ENCODE peak calls at places on chromosomes 3 and 15, in ten cellular contexts. One of them, this sample, is unnamed.

GRCh38 chr3:129992781-129993180 is 18.3 kb downstream of the TRH start:
- DNase-seq in hepatocyte: peak
- DNase-seq in ovary: no peak
- DNase-seq in endothelial cell: peak
- DNase-seq in cardiac muscle cell: peak
- DNase-seq in thoracic aorta: no peak
- DNase-seq in HCT116: no peak
- DNase-seq in endodermal cell: peak
- DNase-seq in activated B cell treated with CpG ODN at 0.5 μM for 24 hours: no peak
- DNase-seq in keratinocyte: no peak
- DNase-seq in this sample: peak

GRCh38 chr3:187929115-187929828 is 184.0 kb upstream of the BCL6 start:
- DNase-seq in endothelial cell: no peak
- DNase-seq in hepatocyte: no peak
- DNase-seq in keratinocyte: no peak
- DNase-seq in thoracic aorta: no peak
- DNase-seq in activated B cell treated with CpG ODN at 0.5 μM for 24 hours: no peak
- DNase-seq in endodermal cell: no peak
- DNase-seq in HCT116: no peak
- DNase-seq in cardiac muscle cell: no peak
- DNase-seq in ovary: no peak
- DNase-seq in this sample: no peak

GRCh38 chr3:50483374-50483773 is 20.1 kb downstream of the CACNA2D2 start:
- DNase-seq in endothelial cell: no peak
- DNase-seq in endodermal cell: no peak
- DNase-seq in activated B cell treated with CpG ODN at 0.5 μM for 24 hours: no peak
- DNase-seq in cardiac muscle cell: no peak
- DNase-seq in HCT116: no peak
- DNase-seq in keratinocyte: no peak
- DNase-seq in ovary: no peak
- DNase-seq in hepatocyte: no peak
- DNase-seq in thoracic aorta: no peak
- DNase-seq in this sample: no peak

GRCh38 chr3:30184102-30184810 is 422.1 kb upstream of the TGFBR2 start:
- DNase-seq in endothelial cell: no peak
- DNase-seq in activated B cell treated with CpG ODN at 0.5 μM for 24 hours: no peak
- DNase-seq in hepatocyte: no peak
- DNase-seq in endodermal cell: no peak
- DNase-seq in thoracic aorta: no peak
- DNase-seq in HCT116: no peak
- DNase-seq in ovary: no peak
- DNase-seq in keratinocyte: no peak
- DNase-seq in cardiac muscle cell: no peak
- DNase-seq in this sample: no peak

GRCh38 chr3:27729325-27729724 is 7.2 kb upstream of the EOMES start:
- DNase-seq in activated B cell treated with CpG ODN at 0.5 μM for 24 hours: no peak
- DNase-seq in endodermal cell: peak
- DNase-seq in thoracic aorta: no peak
- DNase-seq in keratinocyte: no peak
- DNase-seq in endothelial cell: no peak
- DNase-seq in HCT116: no peak
- DNase-seq in cardiac muscle cell: no peak
- DNase-seq in ovary: no peak
- DNase-seq in hepatocyte: no peak
- DNase-seq in this sample: no peak

GRCh38 chr15:36877294-36877693 is 223.1 kb downstream of the MEIS2 start:
- DNase-seq in ovary: no peak
- DNase-seq in hepatocyte: no peak
- DNase-seq in cardiac muscle cell: no peak
- DNase-seq in endodermal cell: peak
- DNase-seq in thoracic aorta: no peak
- DNase-seq in endothelial cell: no peak
- DNase-seq in activated B cell treated with CpG ODN at 0.5 μM for 24 hours: no peak
- DNase-seq in HCT116: no peak
- DNase-seq in keratinocyte: no peak
- DNase-seq in this sample: no peak

GRCh38 chr15:65028338-65028737 is 1.1 kb downstream of the MTFMT start:
- DNase-seq in thoracic aorta: no peak
- DNase-seq in endothelial cell: no peak
- DNase-seq in activated B cell treated with CpG ODN at 0.5 μM for 24 hours: no peak
- DNase-seq in keratinocyte: no peak
- DNase-seq in HCT116: no peak
- DNase-seq in ovary: no peak
- DNase-seq in endodermal cell: no peak
- DNase-seq in cardiac muscle cell: no peak
- DNase-seq in hepatocyte: no peak
- DNase-seq in this sample: no peak

GRCh38 chr3:101513419-101513986 is 491 bp upstream of the SENP7 start:
- DNase-seq in hepatocyte: no peak
- DNase-seq in keratinocyte: no peak
- DNase-seq in endodermal cell: no peak
- DNase-seq in activated B cell treated with CpG ODN at 0.5 μM for 24 hours: no peak
- DNase-seq in HCT116: no peak
- DNase-seq in thoracic aorta: no peak
- DNase-seq in cardiac muscle cell: no peak
- DNase-seq in ovary: no peak
- DNase-seq in endothelial cell: no peak
- DNase-seq in this sample: no peak

GRCh38 chr3:14462738-14463137 is 60.3 kb downstream of the SLC6A6 start:
- DNase-seq in activated B cell treated with CpG ODN at 0.5 μM for 24 hours: no peak
- DNase-seq in keratinocyte: no peak
- DNase-seq in endodermal cell: peak
- DNase-seq in HCT116: no peak
- DNase-seq in ovary: no peak
- DNase-seq in hepatocyte: peak
- DNase-seq in endothelial cell: no peak
- DNase-seq in cardiac muscle cell: no peak
- DNase-seq in thoracic aorta: no peak
- DNase-seq in this sample: no peak

GRCh38 chr15:32870240-32871033 is 152.6 kb downstream of the GREM1 start:
- DNase-seq in HCT116: peak
- DNase-seq in endothelial cell: no peak
- DNase-seq in hepatocyte: no peak
- DNase-seq in ovary: no peak
- DNase-seq in activated B cell treated with CpG ODN at 0.5 μM for 24 hours: peak
- DNase-seq in keratinocyte: no peak
- DNase-seq in cardiac muscle cell: peak
- DNase-seq in endodermal cell: no peak
- DNase-seq in thoracic aorta: no peak
- DNase-seq in this sample: no peak

GRCh38 chr15:77004189-77004588 is 9.3 kb downstream of the PSTPIP1 start:
- DNase-seq in thoracic aorta: no peak
- DNase-seq in hepatocyte: no peak
- DNase-seq in keratinocyte: no peak
- DNase-seq in endodermal cell: no peak
- DNase-seq in activated B cell treated with CpG ODN at 0.5 μM for 24 hours: no peak
- DNase-seq in HCT116: no peak
- DNase-seq in ovary: no peak
- DNase-seq in cardiac muscle cell: no peak
- DNase-seq in endothelial cell: peak
- DNase-seq in this sample: no peak

GRCh38 chr3:16884084-16884747 is 539 bp upstream of the PLCL2 start:
- DNase-seq in activated B cell treated with CpG ODN at 0.5 μM for 24 hours: peak
- DNase-seq in ovary: peak
- DNase-seq in cardiac muscle cell: peak
- DNase-seq in hepatocyte: peak
- DNase-seq in endothelial cell: peak
- DNase-seq in endodermal cell: peak
- DNase-seq in keratinocyte: no peak
- DNase-seq in HCT116: no peak
- DNase-seq in thoracic aorta: no peak
- DNase-seq in this sample: peak

GRCh38 chr3:96430019-96430541 is 384.3 kb upstream of the EPHA6 start:
- DNase-seq in thoracic aorta: no peak
- DNase-seq in hepatocyte: no peak
- DNase-seq in keratinocyte: no peak
- DNase-seq in activated B cell treated with CpG ODN at 0.5 μM for 24 hours: no peak
- DNase-seq in endodermal cell: no peak
- DNase-seq in HCT116: no peak
- DNase-seq in cardiac muscle cell: no peak
- DNase-seq in endothelial cell: no peak
- DNase-seq in ovary: no peak
- DNase-seq in this sample: no peak

GRCh38 chr3:182248349-182248880 is 536.7 kb downstream of the SOX2 start:
- DNase-seq in endothelial cell: no peak
- DNase-seq in hepatocyte: no peak
- DNase-seq in activated B cell treated with CpG ODN at 0.5 μM for 24 hours: no peak
- DNase-seq in HCT116: peak
- DNase-seq in ovary: no peak
- DNase-seq in endodermal cell: no peak
- DNase-seq in thoracic aorta: no peak
- DNase-seq in cardiac muscle cell: no peak
- DNase-seq in keratinocyte: no peak
- DNase-seq in this sample: peak

GRCh38 chr3:143597774-143598652 is 250.3 kb downstream of the SLC9A9 start:
- DNase-seq in endodermal cell: no peak
- DNase-seq in keratinocyte: no peak
- DNase-seq in endothelial cell: no peak
- DNase-seq in cardiac muscle cell: no peak
- DNase-seq in ovary: no peak
- DNase-seq in activated B cell treated with CpG ODN at 0.5 μM for 24 hours: no peak
- DNase-seq in HCT116: no peak
- DNase-seq in hepatocyte: no peak
- DNase-seq in thoracic aorta: no peak
- DNase-seq in this sample: peak

GRCh38 chr3:143594217-143594616 is 254.1 kb downstream of the SLC9A9 start:
- DNase-seq in HCT116: no peak
- DNase-seq in activated B cell treated with CpG ODN at 0.5 μM for 24 hours: no peak
- DNase-seq in hepatocyte: peak
- DNase-seq in keratinocyte: no peak
- DNase-seq in endodermal cell: no peak
- DNase-seq in thoracic aorta: no peak
- DNase-seq in ovary: no peak
- DNase-seq in endothelial cell: no peak
- DNase-seq in cardiac muscle cell: no peak
- DNase-seq in this sample: peak

GRCh38 chr3:143595456-143596077 is 252.7 kb downstream of the SLC9A9 start:
- DNase-seq in thoracic aorta: no peak
- DNase-seq in activated B cell treated with CpG ODN at 0.5 μM for 24 hours: no peak
- DNase-seq in ovary: no peak
- DNase-seq in endothelial cell: no peak
- DNase-seq in hepatocyte: no peak
- DNase-seq in endodermal cell: no peak
- DNase-seq in keratinocyte: no peak
- DNase-seq in cardiac muscle cell: no peak
- DNase-seq in HCT116: no peak
- DNase-seq in this sample: no peak

GRCh38 chr3:143600762-143601161 is 247.5 kb downstream of the SLC9A9 start:
- DNase-seq in ovary: no peak
- DNase-seq in endodermal cell: no peak
- DNase-seq in keratinocyte: no peak
- DNase-seq in hepatocyte: no peak
- DNase-seq in cardiac muscle cell: peak
- DNase-seq in thoracic aorta: no peak
- DNase-seq in activated B cell treated with CpG ODN at 0.5 μM for 24 hours: no peak
- DNase-seq in endothelial cell: no peak
- DNase-seq in HCT116: no peak
- DNase-seq in this sample: no peak

GRCh38 chr3:143596957-143597642 is 251.2 kb downstream of the SLC9A9 start:
- DNase-seq in thoracic aorta: no peak
- DNase-seq in endothelial cell: no peak
- DNase-seq in endodermal cell: peak
- DNase-seq in keratinocyte: no peak
- DNase-seq in cardiac muscle cell: no peak
- DNase-seq in ovary: peak
- DNase-seq in hepatocyte: no peak
- DNase-seq in activated B cell treated with CpG ODN at 0.5 μM for 24 hours: no peak
- DNase-seq in HCT116: no peak
- DNase-seq in this sample: no peak
- TF ChIP-seq CTCF in thoracic aorta: no peak
- TF ChIP-seq CTCF in endothelial cell: no peak
- TF ChIP-seq CTCF in endodermal cell: peak
- TF ChIP-seq CTCF in keratinocyte: no peak
- TF ChIP-seq CTCF in cardiac muscle cell: no peak
- TF ChIP-seq CTCF in ovary: no peak
- TF ChIP-seq CTCF in hepatocyte: no peak
- TF ChIP-seq CTCF in activated B cell treated with CpG ODN at 0.5 μM for 24 hours: no peak
- TF ChIP-seq CTCF in HCT116: no peak
- TF ChIP-seq CTCF in this sample: no peak

GRCh38 chr15:78315686-78316085 is 16.3 kb upstream of the SKIC8 start:
- DNase-seq in activated B cell treated with CpG ODN at 0.5 μM for 24 hours: no peak
- DNase-seq in keratinocyte: no peak
- DNase-seq in cardiac muscle cell: no peak
- DNase-seq in HCT116: no peak
- DNase-seq in ovary: no peak
- DNase-seq in hepatocyte: peak
- DNase-seq in endodermal cell: peak
- DNase-seq in endothelial cell: peak
- DNase-seq in thoracic aorta: no peak
- DNase-seq in this sample: peak
- TF ChIP-seq CTCF in activated B cell treated with CpG ODN at 0.5 μM for 24 hours: no peak
- TF ChIP-seq CTCF in keratinocyte: peak
- TF ChIP-seq CTCF in cardiac muscle cell: no peak
- TF ChIP-seq CTCF in HCT116: peak
- TF ChIP-seq CTCF in ovary: no peak
- TF ChIP-seq CTCF in hepatocyte: peak
- TF ChIP-seq CTCF in endodermal cell: peak
- TF ChIP-seq CTCF in endothelial cell: no peak
- TF ChIP-seq CTCF in thoracic aorta: no peak
- TF ChIP-seq CTCF in this sample: peak

DNA sequence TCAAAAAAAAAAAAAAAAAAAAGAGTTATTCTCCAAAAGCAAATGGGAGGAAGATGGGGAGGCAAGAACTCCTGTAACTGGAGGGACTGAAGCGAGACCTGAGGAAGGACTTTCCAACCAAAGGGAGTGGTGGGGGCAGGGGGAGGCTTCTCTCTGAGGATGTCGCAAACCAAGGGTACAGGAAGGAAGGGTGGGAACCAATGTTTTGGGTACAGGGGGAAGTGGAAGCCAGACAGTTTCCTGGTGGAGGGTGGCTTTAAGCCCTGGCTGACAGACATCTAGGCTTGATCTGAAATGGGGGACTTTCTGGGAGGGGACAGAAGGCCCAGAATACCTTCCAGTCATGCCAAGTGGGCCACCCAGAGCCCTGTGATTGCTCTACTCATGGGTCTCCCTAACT is 27.0 kb downstream of the VIPR1 start:
- DNase-seq in endodermal cell: no peak
- DNase-seq in activated B cell treated with CpG ODN at 0.5 μM for 24 hours: no peak
- DNase-seq in HCT116: no peak
- DNase-seq in keratinocyte: no peak
- DNase-seq in cardiac muscle cell: no peak
- DNase-seq in hepatocyte: no peak
- DNase-seq in ovary: no peak
- DNase-seq in thoracic aorta: no peak
- DNase-seq in endothelial cell: no peak
- DNase-seq in this sample: no peak
- TF ChIP-seq CTCF in endodermal cell: no peak
- TF ChIP-seq CTCF in activated B cell treated with CpG ODN at 0.5 μM for 24 hours: no peak
- TF ChIP-seq CTCF in HCT116: no peak
- TF ChIP-seq CTCF in keratinocyte: no peak
- TF ChIP-seq CTCF in cardiac muscle cell: no peak
- TF ChIP-seq CTCF in hepatocyte: no peak
- TF ChIP-seq CTCF in ovary: no peak
- TF ChIP-seq CTCF in thoracic aorta: no peak
- TF ChIP-seq CTCF in endothelial cell: no peak
- TF ChIP-seq CTCF in this sample: no peak

DNA sequence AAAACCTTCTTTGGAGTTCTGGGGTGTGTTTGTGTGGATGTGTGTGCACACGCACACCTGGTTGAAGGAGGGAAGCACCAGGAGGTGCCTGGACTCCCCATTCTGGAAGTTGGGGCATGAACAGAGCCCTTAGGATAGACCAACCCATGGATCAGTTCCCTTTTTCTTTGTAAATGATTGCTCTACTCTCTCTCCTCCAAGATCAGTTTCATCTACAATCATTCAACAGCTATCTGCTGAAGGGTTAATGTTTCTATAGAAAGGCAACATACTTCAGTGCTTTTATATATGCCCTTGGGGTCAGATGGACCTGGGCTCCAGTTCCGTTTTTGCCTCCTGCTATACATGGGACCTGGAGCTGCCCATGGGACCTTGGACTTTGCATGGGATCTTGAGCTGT is 352.1 kb upstream of the CFAP20DC start:
- DNase-seq in activated B cell treated with CpG ODN at 0.5 μM for 24 hours: no peak
- DNase-seq in hepatocyte: no peak
- DNase-seq in endodermal cell: no peak
- DNase-seq in endothelial cell: no peak
- DNase-seq in ovary: no peak
- DNase-seq in HCT116: no peak
- DNase-seq in cardiac muscle cell: no peak
- DNase-seq in keratinocyte: no peak
- DNase-seq in thoracic aorta: no peak
- DNase-seq in this sample: no peak
- TF ChIP-seq CTCF in activated B cell treated with CpG ODN at 0.5 μM for 24 hours: no peak
- TF ChIP-seq CTCF in hepatocyte: no peak
- TF ChIP-seq CTCF in endodermal cell: no peak
- TF ChIP-seq CTCF in endothelial cell: no peak
- TF ChIP-seq CTCF in ovary: no peak
- TF ChIP-seq CTCF in HCT116: no peak
- TF ChIP-seq CTCF in cardiac muscle cell: no peak
- TF ChIP-seq CTCF in keratinocyte: no peak
- TF ChIP-seq CTCF in thoracic aorta: no peak
- TF ChIP-seq CTCF in this sample: no peak